ENCODE peak calls at places on chromosomes 12 and 14, in five cellular contexts. M is lower lobe of right lung, Q is ACHN, N is glutamatergic neuron, K is NCI-H524. A is an unnamed sample.

GRCh38 chr12:31729728-31730127 is 907 bp upstream of the AMN1 start:
- DNase-seq in N (no peak), M (no peak), K (no peak), Q (no peak), A (no peak)

GRCh38 chr12:48165089-48166031 is 8.0 kb upstream of the ASB8 start:
- DNase-seq in M (no peak), N (no peak), K (no peak), Q (peak; percentile 70), A (no peak)

GRCh38 chr12:47768323-47768811 is 4.7 kb upstream of the SLC48A1 start:
- DNase-seq in N (no peak), Q (peak; percentile 97), K (no peak), M (no peak), A (no peak)

GRCh38 chr12:64560395-64561301 is 49.6 kb upstream of the RASSF3 start:
- DNase-seq in M (no peak), N (peak; percentile 38), K (no peak), Q (peak; percentile 31), A (peak; percentile 52)

GRCh38 chr12:131872154-131873046 is 22.0 kb upstream of the ULK1 start:
- DNase-seq in Q (no peak), N (no peak), K (no peak), M (no peak), A (peak; percentile 91)

GRCh38 chr14:21405097-21405496 is 21.3 kb upstream of the SUPT16H start:
- DNase-seq in K (no peak), Q (no peak), N (no peak), M (no peak), A (no peak)

GRCh38 chr12:12684375-12685106 is 11.4 kb downstream of the GPR19 start:
- DNase-seq in Q (peak; percentile 61), K (peak; percentile 95), N (peak; percentile 75), M (no peak), A (no peak)

GRCh38 chr12:77160931-77161330 is 95.6 kb upstream of the E2F7 start:
- DNase-seq in N (no peak), K (no peak), M (no peak), Q (no peak), A (no peak)

GRCh38 chr12:71661977-71662522 is 1.6 kb downstream of the ZFC3H1 start:
- DNase-seq in Q (peak; percentile 33), K (no peak), N (no peak), M (no peak), A (no peak)

GRCh38 chr12:48681416-48681737 is 661 bp downstream of the KANSL2 start:
- DNase-seq in K (no peak), Q (no peak), M (no peak), N (no peak), A (no peak)

GRCh38 chr14:95993768-95994592 is 45.2 kb upstream of the C14orf132 start:
- DNase-seq in M (no peak), N (peak; percentile 30), K (peak; percentile 74), Q (peak; percentile 32), A (no peak)

GRCh38 chr12:22447223-22447622 is 97.1 kb downstream of the C2CD5 start:
- DNase-seq in M (no peak), K (peak; percentile 53), Q (no peak), N (no peak), A (no peak)

GRCh38 chr12:107352347-107353081 is 259.2 kb upstream of the CRY1 start:
- DNase-seq in N (no peak), M (no peak), K (no peak), Q (no peak), A (no peak)

GRCh38 chr12:91529829-91530228 is 347.2 kb upstream of the DCN start:
- DNase-seq in Q (no peak), N (no peak), K (no peak), M (no peak), A (no peak)

GRCh38 chr14:51977075-51977474 is 12.3 kb upstream of the RTRAF start:
- DNase-seq in K (no peak), Q (no peak), M (no peak), N (no peak), A (no peak)